ENCODE peak calls at places on chromosomes 16 and 17, in seven cellular contexts. R is tibial nerve, N is substantia nigra, D is A549, Y is breast epithelium, P is pancreas, O is psoas muscle. K is an unnamed sample.

GRCh38 chr16:9817586-9817985 is 364.6 kb downstream of the GRIN2A start:
- DNase-seq in R (no peak), N (no peak), D (no peak), Y (no peak), P (no peak), O (no peak), K (no peak)

GRCh38 chr16:11791144-11791828 is 5.8 kb downstream of the ZC3H7A start:
- DNase-seq in R (no peak), N (no peak), D (no peak), Y (no peak), P (peak), O (no peak), K (no peak)

GRCh38 chr16:59148756-59149155 is 414.6 kb upstream of the GOT2 start:
- DNase-seq in R (no peak), N (no peak), D (no peak), Y (no peak), P (no peak), O (no peak), K (no peak)

GRCh38 chr16:70412385-70412784 is 26.5 kb downstream of the ST3GAL2 start:
- DNase-seq in R (no peak), N (no peak), D (no peak), Y (no peak), P (no peak), O (no peak), K (no peak)

GRCh38 chr16:19153876-19154275 is 14.2 kb upstream of the SYT17 start:
- DNase-seq in R (no peak), N (no peak), D (peak), Y (no peak), P (no peak), O (no peak), K (no peak)

GRCh38 chr17:49554694-49555494 is 20.8 kb upstream of the NXPH3 start:
- DNase-seq in R (no peak), N (no peak), D (no peak), Y (peak), P (peak), O (peak), K (no peak)

GRCh38 chr17:68100000-68100641 is 64.6 kb downstream of the KPNA2 start:
- DNase-seq in R (no peak), N (no peak), D (no peak), Y (no peak), P (no peak), O (no peak), K (no peak)

GRCh38 chr16:27751676-27752075 is 201.7 kb downstream of the KATNIP start:
- DNase-seq in R (no peak), N (no peak), D (no peak), Y (no peak), P (no peak), O (peak), K (no peak)

GRCh38 chr17:76432712-76433336 is 20.1 kb downstream of the UBE2O start:
- DNase-seq in R (no peak), N (no peak), D (no peak), Y (no peak), P (no peak), O (no peak), K (no peak)

GRCh38 chr17:79836952-79837887 is 2.0 kb downstream of the CBX4 start:
- DNase-seq in R (no peak), N (no peak), D (peak), Y (peak), P (peak), O (peak), K (peak)

GRCh38 chr16:63890072-63890471 is 1231.8 kb downstream of the CDH11 start:
- DNase-seq in R (no peak), N (no peak), D (no peak), Y (no peak), P (no peak), O (no peak), K (no peak)

GRCh38 chr16:50216231-50216630 is 50.1 kb upstream of the ADCY7 start:
- DNase-seq in R (no peak), N (no peak), D (no peak), Y (no peak), P (no peak), O (no peak), K (no peak)

GRCh38 chr17:76039121-76039520 is 12.0 kb upstream of the EVPL start:
- DNase-seq in R (no peak), N (no peak), D (no peak), Y (no peak), P (no peak), O (no peak), K (no peak)

GRCh38 chr17:36877774-36878173 is 59.5 kb upstream of the LHX1 start:
- DNase-seq in R (no peak), N (no peak), D (no peak), Y (no peak), P (no peak), O (no peak), K (no peak)

GRCh38 chr16:7910116-7910515 is 577.5 kb downstream of the RBFOX1 start:
- DNase-seq in R (no peak), N (no peak), D (no peak), Y (no peak), P (no peak), O (no peak), K (no peak)

GRCh38 chr17:61570118-61570517 is 20.9 kb downstream of the NACA2 start:
- DNase-seq in R (no peak), N (no peak), D (no peak), Y (no peak), P (no peak), O (no peak), K (no peak)

GRCh38 chr16:58125781-58126335 is 3.3 kb downstream of the CFAP20 start:
- DNase-seq in R (no peak), N (no peak), D (no peak), Y (no peak), P (no peak), O (no peak), K (no peak)
- H3K27ac ChIP-seq in R (peak), N (peak), D (no peak), Y (peak), P (no peak), O (no peak), K (no peak)

DNA sequence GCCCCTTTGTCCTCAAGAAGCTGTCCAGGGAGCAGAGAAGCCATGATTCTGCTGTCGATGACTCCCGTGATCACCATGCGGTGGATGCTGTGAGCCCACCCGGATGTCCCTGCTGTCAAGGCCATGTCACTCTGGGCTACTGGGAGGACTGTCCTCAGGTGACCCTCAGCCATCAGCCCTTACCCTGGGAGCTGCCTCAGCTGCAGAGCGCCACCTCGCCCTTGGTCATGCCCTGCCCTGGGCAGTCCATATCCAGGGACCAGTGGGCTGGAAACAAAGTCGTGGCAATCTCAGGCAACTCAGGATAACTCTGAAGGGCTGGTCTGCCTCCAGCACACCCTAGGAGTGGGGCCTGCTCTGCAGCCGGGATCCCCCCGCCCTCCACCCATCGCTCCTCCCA is 63.6 kb downstream of the CACNG5 start:
- DNase-seq in R (no peak), N (no peak), D (no peak), Y (no peak), P (no peak), O (no peak), K (no peak)
- H3K27ac ChIP-seq in R (no peak), N (no peak), D (no peak), Y (no peak), P (no peak), O (no peak), K (no peak)

GRCh38 chr17:32152130-32152529 is 9.8 kb downstream of the RHOT1 start:
- DNase-seq in R (no peak), N (no peak), D (no peak), Y (no peak), P (no peak), O (no peak), K (no peak)
- H3K27ac ChIP-seq in R (peak), N (no peak), D (no peak), Y (no peak), P (peak), O (peak), K (no peak)

DNA sequence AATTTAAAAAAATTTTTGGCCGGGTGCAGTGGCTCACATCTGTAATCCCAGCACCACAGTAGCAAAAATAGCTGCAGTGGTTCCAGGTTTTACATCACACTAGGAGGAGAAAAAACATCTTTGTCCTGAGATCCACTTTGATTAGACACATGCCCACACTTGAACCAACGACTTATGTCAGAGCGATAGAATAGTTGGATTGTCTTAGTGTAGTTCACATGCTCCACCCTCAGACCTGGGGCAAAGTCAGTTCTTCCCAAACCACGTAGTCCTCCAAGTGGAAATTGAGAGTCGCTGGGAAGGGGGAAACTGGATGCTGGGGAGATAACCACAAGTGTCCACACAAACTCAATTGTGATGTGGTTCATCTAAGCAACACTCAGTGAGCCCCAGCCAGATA is 11.4 kb upstream of the ITGAM start:
- DNase-seq in R (no peak), N (no peak), D (no peak), Y (no peak), P (no peak), O (no peak), K (no peak)
- H3K27ac ChIP-seq in R (no peak), N (no peak), D (no peak), Y (no peak), P (no peak), O (no peak), K (no peak)

K was measured in left lung.